ENCODE peak calls at places on chromosomes 11 and 22, in ten cellular contexts. One of them, this sample, is unnamed.

GRCh38 chr11:77871855-77872254 is 50.9 kb downstream of the AAMDC start:
- DNase-seq in activated CD4-positive, alpha-beta T cell treated with anti-CD3 and anti-CD28 coated beads, Interleukin-2, amount 50 U/mL, for 1 hour: no peak
- DNase-seq in cardiac muscle cell: no peak
- DNase-seq in ELF-1: no peak
- DNase-seq in AG04450: no peak
- DNase-seq in adrenal gland: peak
- DNase-seq in left ventricle myocardium inferior: no peak
- DNase-seq in fibroblast of mammary gland: no peak
- DNase-seq in stimulated activated CD8-positive, alpha-beta memory T cell treated with anti-CD3 and anti-CD28 coated beads, Interleukin-2, amount 100 ng/mL, for 1 hour: no peak
- DNase-seq in stimulated activated naive B cell treated with anti-CD40 and anti-IgM and Interleukin-4, amounts not matched to agents 10 μg/mL and 1 μg/mL and 100 μg/mL, for 72 hours: no peak
- DNase-seq in this sample: no peak

GRCh38 chr11:70244698-70245097 is 25.8 kb upstream of the PPFIA1 start:
- DNase-seq in activated CD4-positive, alpha-beta T cell treated with anti-CD3 and anti-CD28 coated beads, Interleukin-2, amount 50 U/mL, for 1 hour: no peak
- DNase-seq in cardiac muscle cell: peak
- DNase-seq in ELF-1: no peak
- DNase-seq in AG04450: peak
- DNase-seq in adrenal gland: no peak
- DNase-seq in left ventricle myocardium inferior: no peak
- DNase-seq in fibroblast of mammary gland: peak
- DNase-seq in stimulated activated CD8-positive, alpha-beta memory T cell treated with anti-CD3 and anti-CD28 coated beads, Interleukin-2, amount 100 ng/mL, for 1 hour: no peak
- DNase-seq in stimulated activated naive B cell treated with anti-CD40 and anti-IgM and Interleukin-4, amounts not matched to agents 10 μg/mL and 1 μg/mL and 100 μg/mL, for 72 hours: no peak
- DNase-seq in this sample: no peak

GRCh38 chr11:34358258-34358665 is 452 bp upstream of the ABTB2 start:
- DNase-seq in activated CD4-positive, alpha-beta T cell treated with anti-CD3 and anti-CD28 coated beads, Interleukin-2, amount 50 U/mL, for 1 hour: no peak
- DNase-seq in cardiac muscle cell: peak
- DNase-seq in ELF-1: peak
- DNase-seq in AG04450: no peak
- DNase-seq in adrenal gland: peak
- DNase-seq in left ventricle myocardium inferior: peak
- DNase-seq in fibroblast of mammary gland: peak
- DNase-seq in stimulated activated CD8-positive, alpha-beta memory T cell treated with anti-CD3 and anti-CD28 coated beads, Interleukin-2, amount 100 ng/mL, for 1 hour: no peak
- DNase-seq in stimulated activated naive B cell treated with anti-CD40 and anti-IgM and Interleukin-4, amounts not matched to agents 10 μg/mL and 1 μg/mL and 100 μg/mL, for 72 hours: no peak
- DNase-seq in this sample: peak

GRCh38 chr11:82267186-82267585 is 466.5 kb downstream of the FAM181B start:
- DNase-seq in activated CD4-positive, alpha-beta T cell treated with anti-CD3 and anti-CD28 coated beads, Interleukin-2, amount 50 U/mL, for 1 hour: no peak
- DNase-seq in cardiac muscle cell: no peak
- DNase-seq in ELF-1: no peak
- DNase-seq in AG04450: no peak
- DNase-seq in adrenal gland: no peak
- DNase-seq in left ventricle myocardium inferior: no peak
- DNase-seq in fibroblast of mammary gland: no peak
- DNase-seq in stimulated activated CD8-positive, alpha-beta memory T cell treated with anti-CD3 and anti-CD28 coated beads, Interleukin-2, amount 100 ng/mL, for 1 hour: no peak
- DNase-seq in stimulated activated naive B cell treated with anti-CD40 and anti-IgM and Interleukin-4, amounts not matched to agents 10 μg/mL and 1 μg/mL and 100 μg/mL, for 72 hours: no peak
- DNase-seq in this sample: no peak

GRCh38 chr11:68976563-68976962 is 4.2 kb downstream of the MRGPRD start:
- DNase-seq in activated CD4-positive, alpha-beta T cell treated with anti-CD3 and anti-CD28 coated beads, Interleukin-2, amount 50 U/mL, for 1 hour: no peak
- DNase-seq in cardiac muscle cell: no peak
- DNase-seq in ELF-1: no peak
- DNase-seq in AG04450: no peak
- DNase-seq in adrenal gland: no peak
- DNase-seq in left ventricle myocardium inferior: no peak
- DNase-seq in fibroblast of mammary gland: peak
- DNase-seq in stimulated activated CD8-positive, alpha-beta memory T cell treated with anti-CD3 and anti-CD28 coated beads, Interleukin-2, amount 100 ng/mL, for 1 hour: no peak
- DNase-seq in stimulated activated naive B cell treated with anti-CD40 and anti-IgM and Interleukin-4, amounts not matched to agents 10 μg/mL and 1 μg/mL and 100 μg/mL, for 72 hours: no peak
- DNase-seq in this sample: no peak

GRCh38 chr22:36565152-36565507 is 36.2 kb upstream of the EIF3D start:
- DNase-seq in activated CD4-positive, alpha-beta T cell treated with anti-CD3 and anti-CD28 coated beads, Interleukin-2, amount 50 U/mL, for 1 hour: no peak
- DNase-seq in cardiac muscle cell: no peak
- DNase-seq in ELF-1: no peak
- DNase-seq in AG04450: no peak
- DNase-seq in adrenal gland: no peak
- DNase-seq in left ventricle myocardium inferior: no peak
- DNase-seq in fibroblast of mammary gland: no peak
- DNase-seq in stimulated activated CD8-positive, alpha-beta memory T cell treated with anti-CD3 and anti-CD28 coated beads, Interleukin-2, amount 100 ng/mL, for 1 hour: no peak
- DNase-seq in stimulated activated naive B cell treated with anti-CD40 and anti-IgM and Interleukin-4, amounts not matched to agents 10 μg/mL and 1 μg/mL and 100 μg/mL, for 72 hours: no peak
- DNase-seq in this sample: no peak

GRCh38 chr11:132258865-132259264 is 888.5 kb downstream of the NTM start:
- DNase-seq in activated CD4-positive, alpha-beta T cell treated with anti-CD3 and anti-CD28 coated beads, Interleukin-2, amount 50 U/mL, for 1 hour: no peak
- DNase-seq in cardiac muscle cell: no peak
- DNase-seq in ELF-1: no peak
- DNase-seq in AG04450: no peak
- DNase-seq in adrenal gland: no peak
- DNase-seq in left ventricle myocardium inferior: no peak
- DNase-seq in fibroblast of mammary gland: no peak
- DNase-seq in stimulated activated CD8-positive, alpha-beta memory T cell treated with anti-CD3 and anti-CD28 coated beads, Interleukin-2, amount 100 ng/mL, for 1 hour: no peak
- DNase-seq in stimulated activated naive B cell treated with anti-CD40 and anti-IgM and Interleukin-4, amounts not matched to agents 10 μg/mL and 1 μg/mL and 100 μg/mL, for 72 hours: no peak
- DNase-seq in this sample: no peak

GRCh38 chr11:119323532-119324033 is 6.7 kb upstream of the MCAM start:
- DNase-seq in activated CD4-positive, alpha-beta T cell treated with anti-CD3 and anti-CD28 coated beads, Interleukin-2, amount 50 U/mL, for 1 hour: peak
- DNase-seq in cardiac muscle cell: peak
- DNase-seq in ELF-1: peak
- DNase-seq in AG04450: no peak
- DNase-seq in adrenal gland: peak
- DNase-seq in left ventricle myocardium inferior: peak
- DNase-seq in fibroblast of mammary gland: peak
- DNase-seq in stimulated activated CD8-positive, alpha-beta memory T cell treated with anti-CD3 and anti-CD28 coated beads, Interleukin-2, amount 100 ng/mL, for 1 hour: peak
- DNase-seq in stimulated activated naive B cell treated with anti-CD40 and anti-IgM and Interleukin-4, amounts not matched to agents 10 μg/mL and 1 μg/mL and 100 μg/mL, for 72 hours: no peak
- DNase-seq in this sample: peak

GRCh38 chr11:62491571-62492329 is 54.9 kb downstream of the AHNAK start:
- DNase-seq in activated CD4-positive, alpha-beta T cell treated with anti-CD3 and anti-CD28 coated beads, Interleukin-2, amount 50 U/mL, for 1 hour: no peak
- DNase-seq in cardiac muscle cell: no peak
- DNase-seq in ELF-1: no peak
- DNase-seq in AG04450: no peak
- DNase-seq in adrenal gland: no peak
- DNase-seq in left ventricle myocardium inferior: no peak
- DNase-seq in fibroblast of mammary gland: no peak
- DNase-seq in stimulated activated CD8-positive, alpha-beta memory T cell treated with anti-CD3 and anti-CD28 coated beads, Interleukin-2, amount 100 ng/mL, for 1 hour: no peak
- DNase-seq in stimulated activated naive B cell treated with anti-CD40 and anti-IgM and Interleukin-4, amounts not matched to agents 10 μg/mL and 1 μg/mL and 100 μg/mL, for 72 hours: no peak
- DNase-seq in this sample: no peak

GRCh38 chr11:67006029-67006884 is 16.7 kb upstream of the SYT12 start:
- DNase-seq in activated CD4-positive, alpha-beta T cell treated with anti-CD3 and anti-CD28 coated beads, Interleukin-2, amount 50 U/mL, for 1 hour: no peak
- DNase-seq in cardiac muscle cell: no peak
- DNase-seq in ELF-1: peak
- DNase-seq in AG04450: no peak
- DNase-seq in adrenal gland: peak
- DNase-seq in left ventricle myocardium inferior: no peak
- DNase-seq in fibroblast of mammary gland: peak
- DNase-seq in stimulated activated CD8-positive, alpha-beta memory T cell treated with anti-CD3 and anti-CD28 coated beads, Interleukin-2, amount 100 ng/mL, for 1 hour: no peak
- DNase-seq in stimulated activated naive B cell treated with anti-CD40 and anti-IgM and Interleukin-4, amounts not matched to agents 10 μg/mL and 1 μg/mL and 100 μg/mL, for 72 hours: no peak
- DNase-seq in this sample: no peak

GRCh38 chr11:69972351-69972802 is 105.7 kb upstream of the ANO1 start:
- DNase-seq in activated CD4-positive, alpha-beta T cell treated with anti-CD3 and anti-CD28 coated beads, Interleukin-2, amount 50 U/mL, for 1 hour: no peak
- DNase-seq in cardiac muscle cell: no peak
- DNase-seq in ELF-1: no peak
- DNase-seq in AG04450: no peak
- DNase-seq in adrenal gland: no peak
- DNase-seq in left ventricle myocardium inferior: no peak
- DNase-seq in fibroblast of mammary gland: no peak
- DNase-seq in stimulated activated CD8-positive, alpha-beta memory T cell treated with anti-CD3 and anti-CD28 coated beads, Interleukin-2, amount 100 ng/mL, for 1 hour: no peak
- DNase-seq in stimulated activated naive B cell treated with anti-CD40 and anti-IgM and Interleukin-4, amounts not matched to agents 10 μg/mL and 1 μg/mL and 100 μg/mL, for 72 hours: peak
- DNase-seq in this sample: no peak

GRCh38 chr22:29837780-29838598 is at the start of gene ASCC2:
- DNase-seq in activated CD4-positive, alpha-beta T cell treated with anti-CD3 and anti-CD28 coated beads, Interleukin-2, amount 50 U/mL, for 1 hour: peak
- DNase-seq in cardiac muscle cell: peak
- DNase-seq in ELF-1: peak
- DNase-seq in AG04450: peak
- DNase-seq in adrenal gland: peak
- DNase-seq in left ventricle myocardium inferior: peak
- DNase-seq in fibroblast of mammary gland: peak
- DNase-seq in stimulated activated CD8-positive, alpha-beta memory T cell treated with anti-CD3 and anti-CD28 coated beads, Interleukin-2, amount 100 ng/mL, for 1 hour: peak
- DNase-seq in stimulated activated naive B cell treated with anti-CD40 and anti-IgM and Interleukin-4, amounts not matched to agents 10 μg/mL and 1 μg/mL and 100 μg/mL, for 72 hours: peak
- DNase-seq in this sample: peak

GRCh38 chr11:123546515-123546914 is 107.9 kb downstream of the SCN3B start:
- DNase-seq in activated CD4-positive, alpha-beta T cell treated with anti-CD3 and anti-CD28 coated beads, Interleukin-2, amount 50 U/mL, for 1 hour: no peak
- DNase-seq in cardiac muscle cell: peak
- DNase-seq in ELF-1: no peak
- DNase-seq in AG04450: no peak
- DNase-seq in adrenal gland: peak
- DNase-seq in left ventricle myocardium inferior: no peak
- DNase-seq in fibroblast of mammary gland: peak
- DNase-seq in stimulated activated CD8-positive, alpha-beta memory T cell treated with anti-CD3 and anti-CD28 coated beads, Interleukin-2, amount 100 ng/mL, for 1 hour: no peak
- DNase-seq in stimulated activated naive B cell treated with anti-CD40 and anti-IgM and Interleukin-4, amounts not matched to agents 10 μg/mL and 1 μg/mL and 100 μg/mL, for 72 hours: no peak
- DNase-seq in this sample: no peak

GRCh38 chr22:48957311-48957986 is 870.2 kb downstream of the BRD1 start:
- DNase-seq in activated CD4-positive, alpha-beta T cell treated with anti-CD3 and anti-CD28 coated beads, Interleukin-2, amount 50 U/mL, for 1 hour: no peak
- DNase-seq in cardiac muscle cell: no peak
- DNase-seq in ELF-1: no peak
- DNase-seq in AG04450: no peak
- DNase-seq in adrenal gland: no peak
- DNase-seq in left ventricle myocardium inferior: no peak
- DNase-seq in fibroblast of mammary gland: no peak
- DNase-seq in stimulated activated CD8-positive, alpha-beta memory T cell treated with anti-CD3 and anti-CD28 coated beads, Interleukin-2, amount 100 ng/mL, for 1 hour: no peak
- DNase-seq in stimulated activated naive B cell treated with anti-CD40 and anti-IgM and Interleukin-4, amounts not matched to agents 10 μg/mL and 1 μg/mL and 100 μg/mL, for 72 hours: no peak
- DNase-seq in this sample: no peak

GRCh38 chr11:115524572-115524971 is 20.4 kb upstream of the CADM1 start:
- DNase-seq in activated CD4-positive, alpha-beta T cell treated with anti-CD3 and anti-CD28 coated beads, Interleukin-2, amount 50 U/mL, for 1 hour: no peak
- DNase-seq in cardiac muscle cell: no peak
- DNase-seq in ELF-1: no peak
- DNase-seq in AG04450: no peak
- DNase-seq in adrenal gland: no peak
- DNase-seq in left ventricle myocardium inferior: no peak
- DNase-seq in fibroblast of mammary gland: no peak
- DNase-seq in stimulated activated CD8-positive, alpha-beta memory T cell treated with anti-CD3 and anti-CD28 coated beads, Interleukin-2, amount 100 ng/mL, for 1 hour: no peak
- DNase-seq in stimulated activated naive B cell treated with anti-CD40 and anti-IgM and Interleukin-4, amounts not matched to agents 10 μg/mL and 1 μg/mL and 100 μg/mL, for 72 hours: no peak
- DNase-seq in this sample: no peak

GRCh38 chr22:50576070-50576469 is 2.2 kb downstream of the CPT1B start:
- DNase-seq in activated CD4-positive, alpha-beta T cell treated with anti-CD3 and anti-CD28 coated beads, Interleukin-2, amount 50 U/mL, for 1 hour: no peak
- DNase-seq in cardiac muscle cell: peak
- DNase-seq in ELF-1: peak
- DNase-seq in AG04450: no peak
- DNase-seq in adrenal gland: peak
- DNase-seq in left ventricle myocardium inferior: no peak
- DNase-seq in fibroblast of mammary gland: peak
- DNase-seq in stimulated activated CD8-positive, alpha-beta memory T cell treated with anti-CD3 and anti-CD28 coated beads, Interleukin-2, amount 100 ng/mL, for 1 hour: no peak
- DNase-seq in stimulated activated naive B cell treated with anti-CD40 and anti-IgM and Interleukin-4, amounts not matched to agents 10 μg/mL and 1 μg/mL and 100 μg/mL, for 72 hours: no peak
- DNase-seq in this sample: peak

GRCh38 chr11:12224537-12224893 is 114.1 kb downstream of the MICAL2 start:
- DNase-seq in activated CD4-positive, alpha-beta T cell treated with anti-CD3 and anti-CD28 coated beads, Interleukin-2, amount 50 U/mL, for 1 hour: peak
- DNase-seq in cardiac muscle cell: peak
- DNase-seq in ELF-1: no peak
- DNase-seq in AG04450: peak
- DNase-seq in adrenal gland: peak
- DNase-seq in left ventricle myocardium inferior: peak
- DNase-seq in fibroblast of mammary gland: peak
- DNase-seq in stimulated activated CD8-positive, alpha-beta memory T cell treated with anti-CD3 and anti-CD28 coated beads, Interleukin-2, amount 100 ng/mL, for 1 hour: peak
- DNase-seq in stimulated activated naive B cell treated with anti-CD40 and anti-IgM and Interleukin-4, amounts not matched to agents 10 μg/mL and 1 μg/mL and 100 μg/mL, for 72 hours: peak
- DNase-seq in this sample: no peak

GRCh38 chr11:77287615-77288273 is 13.7 kb downstream of the GDPD4 start:
- DNase-seq in activated CD4-positive, alpha-beta T cell treated with anti-CD3 and anti-CD28 coated beads, Interleukin-2, amount 50 U/mL, for 1 hour: no peak
- DNase-seq in cardiac muscle cell: peak
- DNase-seq in ELF-1: no peak
- DNase-seq in AG04450: peak
- DNase-seq in adrenal gland: no peak
- DNase-seq in left ventricle myocardium inferior: no peak
- DNase-seq in fibroblast of mammary gland: peak
- DNase-seq in stimulated activated CD8-positive, alpha-beta memory T cell treated with anti-CD3 and anti-CD28 coated beads, Interleukin-2, amount 100 ng/mL, for 1 hour: no peak
- DNase-seq in stimulated activated naive B cell treated with anti-CD40 and anti-IgM and Interleukin-4, amounts not matched to agents 10 μg/mL and 1 μg/mL and 100 μg/mL, for 72 hours: no peak
- DNase-seq in this sample: no peak

GRCh38 chr11:101401245-101401644 is 182.6 kb downstream of the TRPC6 start:
- DNase-seq in activated CD4-positive, alpha-beta T cell treated with anti-CD3 and anti-CD28 coated beads, Interleukin-2, amount 50 U/mL, for 1 hour: no peak
- DNase-seq in cardiac muscle cell: peak
- DNase-seq in ELF-1: no peak
- DNase-seq in AG04450: peak
- DNase-seq in adrenal gland: no peak
- DNase-seq in left ventricle myocardium inferior: no peak
- DNase-seq in fibroblast of mammary gland: peak
- DNase-seq in stimulated activated CD8-positive, alpha-beta memory T cell treated with anti-CD3 and anti-CD28 coated beads, Interleukin-2, amount 100 ng/mL, for 1 hour: no peak
- DNase-seq in stimulated activated naive B cell treated with anti-CD40 and anti-IgM and Interleukin-4, amounts not matched to agents 10 μg/mL and 1 μg/mL and 100 μg/mL, for 72 hours: no peak
- DNase-seq in this sample: no peak

GRCh38 chr11:65169164-65169641 is 830 bp upstream of the SPDYC start:
- DNase-seq in activated CD4-positive, alpha-beta T cell treated with anti-CD3 and anti-CD28 coated beads, Interleukin-2, amount 50 U/mL, for 1 hour: no peak
- DNase-seq in cardiac muscle cell: peak
- DNase-seq in ELF-1: peak
- DNase-seq in AG04450: no peak
- DNase-seq in adrenal gland: no peak
- DNase-seq in left ventricle myocardium inferior: no peak
- DNase-seq in fibroblast of mammary gland: no peak
- DNase-seq in stimulated activated CD8-positive, alpha-beta memory T cell treated with anti-CD3 and anti-CD28 coated beads, Interleukin-2, amount 100 ng/mL, for 1 hour: no peak
- DNase-seq in stimulated activated naive B cell treated with anti-CD40 and anti-IgM and Interleukin-4, amounts not matched to agents 10 μg/mL and 1 μg/mL and 100 μg/mL, for 72 hours: no peak
- DNase-seq in this sample: no peak

GRCh38 chr11:126318642-126319373 is 14.9 kb downstream of the DCPS start:
- DNase-seq in activated CD4-positive, alpha-beta T cell treated with anti-CD3 and anti-CD28 coated beads, Interleukin-2, amount 50 U/mL, for 1 hour: no peak
- DNase-seq in cardiac muscle cell: peak
- DNase-seq in ELF-1: no peak
- DNase-seq in AG04450: peak
- DNase-seq in adrenal gland: no peak
- DNase-seq in left ventricle myocardium inferior: peak
- DNase-seq in fibroblast of mammary gland: peak
- DNase-seq in stimulated activated CD8-positive, alpha-beta memory T cell treated with anti-CD3 and anti-CD28 coated beads, Interleukin-2, amount 100 ng/mL, for 1 hour: no peak
- DNase-seq in stimulated activated naive B cell treated with anti-CD40 and anti-IgM and Interleukin-4, amounts not matched to agents 10 μg/mL and 1 μg/mL and 100 μg/mL, for 72 hours: no peak
- DNase-seq in this sample: no peak

GRCh38 chr11:126924381-126924780 is 76.2 kb downstream of the KIRREL3 start:
- DNase-seq in activated CD4-positive, alpha-beta T cell treated with anti-CD3 and anti-CD28 coated beads, Interleukin-2, amount 50 U/mL, for 1 hour: no peak
- DNase-seq in cardiac muscle cell: no peak
- DNase-seq in ELF-1: no peak
- DNase-seq in AG04450: no peak
- DNase-seq in adrenal gland: no peak
- DNase-seq in left ventricle myocardium inferior: no peak
- DNase-seq in fibroblast of mammary gland: no peak
- DNase-seq in stimulated activated CD8-positive, alpha-beta memory T cell treated with anti-CD3 and anti-CD28 coated beads, Interleukin-2, amount 100 ng/mL, for 1 hour: no peak
- DNase-seq in stimulated activated naive B cell treated with anti-CD40 and anti-IgM and Interleukin-4, amounts not matched to agents 10 μg/mL and 1 μg/mL and 100 μg/mL, for 72 hours: no peak
- DNase-seq in this sample: no peak

This sample was measured in nephron progenitor cell.